ENCODE peak calls at places on chromosome 9, in six cellular contexts. One of them, this sample, is unnamed.
A peak's percentile ranks its signal among the peaks of the same experiment; 100 is the strongest.

GRCh38 chr9:137453643-137454081 is 5.5 kb downstream of the NSMF start:
- DNase-seq in K562: peak; percentile 90
- DNase-seq in SK-N-SH: peak; percentile 93
- DNase-seq in HCT116: no peak
- DNase-seq in GM12878: no peak
- DNase-seq in H1: peak; percentile 86
- DNase-seq in this sample: no peak

GRCh38 chr9:73050062-73050814 is 97.4 kb upstream of the ALDH1A1 start:
- DNase-seq in SK-N-SH: no peak
- DNase-seq in K562: no peak
- DNase-seq in GM12878: no peak
- DNase-seq in HCT116: no peak
- DNase-seq in H1: no peak
- DNase-seq in this sample: no peak

GRCh38 chr9:80792721-80793120 is 896.6 kb downstream of the TLE1 start:
- DNase-seq in K562: no peak
- DNase-seq in GM12878: no peak
- DNase-seq in SK-N-SH: no peak
- DNase-seq in H1: no peak
- DNase-seq in HCT116: no peak
- DNase-seq in this sample: no peak

GRCh38 chr9:36276840-36277239 is 18.6 kb upstream of the GNE start:
- DNase-seq in K562: peak; percentile 14
- DNase-seq in H1: no peak
- DNase-seq in GM12878: no peak
- DNase-seq in HCT116: no peak
- DNase-seq in SK-N-SH: no peak
- DNase-seq in this sample: no peak

GRCh38 chr9:28598396-28598795 is 1025.1 kb upstream of the C9orf72 start:
- DNase-seq in H1: no peak
- DNase-seq in SK-N-SH: peak; percentile 3
- DNase-seq in K562: no peak
- DNase-seq in GM12878: no peak
- DNase-seq in HCT116: no peak
- DNase-seq in this sample: no peak

GRCh38 chr9:107246259-107247254 is 36.5 kb upstream of the RAD23B start:
- DNase-seq in HCT116: no peak
- DNase-seq in SK-N-SH: no peak
- DNase-seq in K562: peak; percentile 23
- DNase-seq in H1: peak; percentile 70
- DNase-seq in GM12878: no peak
- DNase-seq in this sample: no peak

GRCh38 chr9:82780017-82780416 is 282.9 kb downstream of the RASEF start:
- DNase-seq in SK-N-SH: no peak
- DNase-seq in GM12878: no peak
- DNase-seq in HCT116: no peak
- DNase-seq in H1: no peak
- DNase-seq in K562: no peak
- DNase-seq in this sample: no peak

GRCh38 chr9:7936201-7936600 is 136.6 kb upstream of the DMAC1 start:
- DNase-seq in GM12878: no peak
- DNase-seq in SK-N-SH: no peak
- DNase-seq in H1: no peak
- DNase-seq in K562: no peak
- DNase-seq in HCT116: no peak
- DNase-seq in this sample: no peak

GRCh38 chr9:34203275-34204010 is 24.6 kb downstream of the UBAP1 start:
- DNase-seq in SK-N-SH: no peak
- DNase-seq in HCT116: no peak
- DNase-seq in K562: no peak
- DNase-seq in H1: no peak
- DNase-seq in GM12878: no peak
- DNase-seq in this sample: no peak

GRCh38 chr9:118418887-118419620 is 714.9 kb downstream of the TLR4 start:
- DNase-seq in HCT116: no peak
- DNase-seq in H1: no peak
- DNase-seq in GM12878: no peak
- DNase-seq in SK-N-SH: no peak
- DNase-seq in K562: no peak
- DNase-seq in this sample: peak; percentile 55

GRCh38 chr9:77595426-77596051 is 52.6 kb downstream of the GNA14 start:
- DNase-seq in GM12878: no peak
- DNase-seq in SK-N-SH: peak; percentile 73
- DNase-seq in HCT116: no peak
- DNase-seq in K562: no peak
- DNase-seq in H1: no peak
- DNase-seq in this sample: no peak

GRCh38 chr9:37575921-37576721 is at the start of gene FBXO10:
- DNase-seq in HCT116: no peak
- DNase-seq in K562: no peak
- DNase-seq in H1: peak; percentile 85
- DNase-seq in GM12878: no peak
- DNase-seq in SK-N-SH: peak; percentile 91
- DNase-seq in this sample: no peak

GRCh38 chr9:21770877-21771560 is 31.4 kb upstream of the MTAP start:
- DNase-seq in K562: no peak
- DNase-seq in SK-N-SH: no peak
- DNase-seq in H1: no peak
- DNase-seq in HCT116: peak; percentile 51
- DNase-seq in GM12878: no peak
- DNase-seq in this sample: no peak

GRCh38 chr9:121618504-121618903 is 32.9 kb upstream of the DAB2IP start:
- DNase-seq in K562: no peak
- DNase-seq in H1: no peak
- DNase-seq in SK-N-SH: no peak
- DNase-seq in GM12878: no peak
- DNase-seq in HCT116: no peak
- DNase-seq in this sample: no peak

GRCh38 chr9:35760651-35761050 is 6.6 kb upstream of the MSMP start:
- DNase-seq in HCT116: no peak
- DNase-seq in GM12878: no peak
- DNase-seq in K562: no peak
- DNase-seq in H1: no peak
- DNase-seq in SK-N-SH: no peak
- DNase-seq in this sample: no peak

GRCh38 chr9:33287087-33287490 is 3.2 kb upstream of the NFX1 start:
- DNase-seq in HCT116: peak; percentile 46
- DNase-seq in SK-N-SH: peak; percentile 65
- DNase-seq in H1: peak; percentile 43
- DNase-seq in K562: peak; percentile 32
- DNase-seq in GM12878: no peak
- DNase-seq in this sample: no peak

GRCh38 chr9:6049798-6050197 is 34.4 kb upstream of the RANBP6 start:
- DNase-seq in SK-N-SH: no peak
- DNase-seq in GM12878: peak; percentile 48
- DNase-seq in H1: no peak
- DNase-seq in K562: peak; percentile 11
- DNase-seq in HCT116: peak; percentile 35
- DNase-seq in this sample: no peak

GRCh38 chr9:96021616-96022444 is 146.3 kb downstream of the ERCC6L2 start:
- DNase-seq in GM12878: no peak
- DNase-seq in K562: no peak
- DNase-seq in H1: peak; percentile 61
- DNase-seq in SK-N-SH: peak; percentile 80
- DNase-seq in HCT116: no peak
- DNase-seq in this sample: no peak

GRCh38 chr9:21326526-21327139 is 8.6 kb downstream of the KLHL9 start:
- DNase-seq in HCT116: no peak
- DNase-seq in K562: no peak
- DNase-seq in GM12878: peak; percentile 32
- DNase-seq in SK-N-SH: peak; percentile 45
- DNase-seq in H1: no peak
- DNase-seq in this sample: no peak

GRCh38 chr9:100725376-100725775 is 147.5 kb downstream of the CAVIN4 start:
- DNase-seq in K562: no peak
- DNase-seq in GM12878: no peak
- DNase-seq in HCT116: no peak
- DNase-seq in H1: no peak
- DNase-seq in SK-N-SH: no peak
- DNase-seq in this sample: no peak

GRCh38 chr9:138057726-138058125 is 180.1 kb downstream of the CACNA1B start:
- DNase-seq in K562: no peak
- DNase-seq in H1: no peak
- DNase-seq in HCT116: no peak
- DNase-seq in SK-N-SH: no peak
- DNase-seq in GM12878: no peak
- DNase-seq in this sample: no peak

GRCh38 chr9:71647094-71647591 is 121.2 kb downstream of the CEMIP2 start:
- DNase-seq in HCT116: peak; percentile 13
- DNase-seq in GM12878: peak; percentile 16
- DNase-seq in H1: no peak
- DNase-seq in K562: peak; percentile 61
- DNase-seq in SK-N-SH: no peak
- DNase-seq in this sample: no peak

GRCh38 chr9:38355115-38355514 is 37.4 kb upstream of the ALDH1B1 start:
- DNase-seq in SK-N-SH: no peak
- DNase-seq in H1: no peak
- DNase-seq in HCT116: no peak
- DNase-seq in GM12878: no peak
- DNase-seq in K562: no peak
- DNase-seq in this sample: no peak

GRCh38 chr9:224540-225520 is 10.2 kb downstream of the DOCK8 start:
- DNase-seq in SK-N-SH: no peak
- DNase-seq in HCT116: no peak
- DNase-seq in H1: no peak
- DNase-seq in K562: no peak
- DNase-seq in GM12878: no peak
- DNase-seq in this sample: no peak

GRCh38 chr9:103183569-103184191 is 188.5 kb downstream of the CYLC2 start:
- DNase-seq in H1: no peak
- DNase-seq in K562: no peak
- DNase-seq in HCT116: no peak
- DNase-seq in GM12878: no peak
- DNase-seq in SK-N-SH: peak; percentile 42
- DNase-seq in this sample: no peak

DNA sequence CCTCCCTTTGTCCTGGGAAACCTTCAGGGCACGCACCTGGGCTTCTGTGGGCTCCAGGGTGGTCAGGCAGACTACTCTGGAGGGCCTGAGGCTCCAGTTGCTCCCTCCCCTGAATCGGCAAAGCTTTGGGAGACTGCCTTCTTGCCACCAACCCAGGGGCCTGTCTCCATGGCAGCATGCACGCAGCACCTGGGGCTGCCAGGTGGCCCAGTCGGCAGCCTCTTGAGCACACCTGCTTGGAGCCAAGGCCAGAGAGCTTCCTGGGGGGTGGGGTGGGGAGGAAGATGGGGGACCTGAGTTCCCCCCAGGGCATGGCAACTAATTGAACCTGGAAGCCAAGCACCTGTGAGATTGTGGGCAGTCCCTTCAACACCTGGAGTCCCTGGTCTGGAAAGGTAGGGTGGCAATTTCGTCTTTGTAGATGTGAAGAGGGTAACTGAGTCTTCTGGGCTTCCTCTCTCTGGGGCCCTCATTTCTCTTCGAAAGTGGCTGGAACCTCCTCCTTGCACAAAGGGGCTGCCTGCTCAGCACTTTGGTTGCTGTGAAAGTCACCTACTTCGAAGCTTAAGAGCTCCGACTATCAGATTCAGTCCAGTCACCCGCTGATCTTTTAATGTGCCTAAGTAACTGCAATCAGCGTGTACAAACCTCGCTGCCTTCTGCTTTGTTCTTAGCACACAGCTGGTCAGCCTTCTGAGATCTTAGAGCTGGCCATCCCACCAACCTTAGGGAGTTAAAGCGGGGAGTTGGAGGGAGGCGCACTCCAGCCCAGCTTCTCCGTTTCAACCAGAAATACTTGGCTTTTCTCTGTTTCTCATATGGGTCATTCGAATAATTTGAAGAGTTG is 4.0 kb downstream of the RNF183 start:
- DNase-seq in SK-N-SH: no peak
- DNase-seq in K562: no peak
- DNase-seq in GM12878: no peak
- DNase-seq in H1: no peak
- DNase-seq in HCT116: no peak
- DNase-seq in this sample: no peak
- TF ChIP-seq SIN3A in SK-N-SH: no peak
- TF ChIP-seq SIN3A in K562: no peak
- TF ChIP-seq SIN3A in GM12878: no peak
- TF ChIP-seq SIN3A in H1: no peak
- TF ChIP-seq SIN3A in HCT116: no peak
- TF ChIP-seq SIN3A in this sample: no peak

DNA sequence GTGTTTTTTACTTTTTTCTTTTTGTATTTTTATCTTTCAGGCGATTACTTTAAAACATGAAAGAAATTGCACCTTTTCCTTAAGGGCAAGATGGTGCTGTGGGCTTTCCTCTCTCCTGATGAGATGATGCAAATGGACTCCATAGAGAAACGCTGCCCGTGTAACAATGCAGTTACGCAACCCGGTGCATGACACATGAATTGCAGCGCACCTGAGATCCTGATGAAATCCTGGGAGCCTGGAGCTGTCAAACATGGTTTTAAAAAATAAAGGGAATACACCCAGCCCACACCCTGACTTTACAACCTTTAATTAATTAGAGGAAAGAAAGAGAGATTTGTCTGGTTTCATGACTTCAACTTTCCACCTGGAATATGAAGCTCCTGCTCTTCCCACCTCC is 179.3 kb downstream of the AUH start:
- DNase-seq in GM12878: no peak
- DNase-seq in SK-N-SH: no peak
- DNase-seq in H1: no peak
- DNase-seq in HCT116: no peak
- DNase-seq in K562: no peak
- DNase-seq in this sample: no peak
- H3K4me3 ChIP-seq in GM12878: no peak overlapping the region
- H3K4me3 ChIP-seq in SK-N-SH: no peak overlapping the region
- H3K4me3 ChIP-seq in H1: no peak overlapping the region
- H3K4me3 ChIP-seq in HCT116: no peak overlapping the region
- H3K4me3 ChIP-seq in K562: no peak overlapping the region
- H3K4me3 ChIP-seq in this sample: no peak overlapping the region

GRCh38 chr9:16197578-16198370 is 644.9 kb downstream of the CCDC171 start:
- DNase-seq in SK-N-SH: peak; percentile 62
- DNase-seq in K562: no peak
- DNase-seq in GM12878: no peak
- DNase-seq in HCT116: no peak
- DNase-seq in H1: no peak
- DNase-seq in this sample: no peak
- TF ChIP-seq SIN3A in SK-N-SH: no peak
- TF ChIP-seq SIN3A in K562: no peak
- TF ChIP-seq SIN3A in GM12878: no peak
- TF ChIP-seq SIN3A in HCT116: no peak
- TF ChIP-seq SIN3A in H1: no peak
- TF ChIP-seq SIN3A in this sample: no peak

GRCh38 chr9:129318121-129319075 is 140.3 kb upstream of the IER5L start:
- DNase-seq in SK-N-SH: no peak
- DNase-seq in GM12878: no peak
- DNase-seq in K562: no peak
- DNase-seq in H1: no peak
- DNase-seq in HCT116: no peak
- DNase-seq in this sample: no peak
- H3K4me3 ChIP-seq in SK-N-SH: no peak overlapping the region
- H3K4me3 ChIP-seq in GM12878: no peak overlapping the region
- H3K4me3 ChIP-seq in K562: no peak overlapping the region
- H3K4me3 ChIP-seq in H1: no peak overlapping the region
- H3K4me3 ChIP-seq in HCT116: no peak overlapping the region
- H3K4me3 ChIP-seq in this sample: no peak overlapping the region

GRCh38 chr9:134732392-134733110 is 90.9 kb downstream of the COL5A1 start:
- DNase-seq in HCT116: no peak
- DNase-seq in GM12878: no peak
- DNase-seq in SK-N-SH: no peak
- DNase-seq in K562: no peak
- DNase-seq in H1: no peak
- DNase-seq in this sample: no peak
- TF ChIP-seq SIN3A in HCT116: no peak
- TF ChIP-seq SIN3A in GM12878: no peak
- TF ChIP-seq SIN3A in SK-N-SH: no peak
- TF ChIP-seq SIN3A in K562: no peak
- TF ChIP-seq SIN3A in H1: no peak
- TF ChIP-seq SIN3A in this sample: no peak

This sample was measured in Panc1.